ENCODE peak calls at places on chromosome 15, in six cellular contexts. S is NCI-H1105, I is mucosa of descending colon, N is upper lobe of right lung, B is NT2/D1, D is NCI-H1092 treated with DMSO at 0.1 percent for 48 hours. C is an unnamed sample.

GRCh38 chr15:68667800-68668625 is 89.2 kb downstream of the CORO2B start:
- DNase-seq in S (peak), B (no peak), D (no peak), I (no peak), N (peak), C (no peak)

GRCh38 chr15:93037341-93038063 is 51.5 kb downstream of the RGMA start:
- DNase-seq in S (no peak), I (peak), D (peak), N (peak), B (no peak), C (no peak)

GRCh38 chr15:89218531-89218930 is 2.8 kb downstream of the RLBP1 start:
- DNase-seq in I (no peak), N (no peak), S (no peak), B (no peak), D (no peak), C (no peak)

GRCh38 chr15:98727115-98728040 is 79.0 kb downstream of the IGF1R start:
- DNase-seq in N (peak), I (peak), B (peak), D (no peak), S (no peak), C (no peak)

GRCh38 chr15:65326109-65326508 is 21.6 kb downstream of the RNU5B-1 start:
- DNase-seq in I (no peak), N (no peak), D (peak), S (no peak), B (no peak), C (no peak)

GRCh38 chr15:70376031-70376928 is 278.6 kb upstream of the TLE3 start:
- DNase-seq in D (peak), B (no peak), I (no peak), N (peak), S (peak), C (no peak)

GRCh38 chr15:73564255-73564654 is 68.9 kb downstream of the NPTN start:
- DNase-seq in I (no peak), N (no peak), D (no peak), S (no peak), B (no peak), C (no peak)

GRCh38 chr15:42165081-42165480 is 8.6 kb upstream of the PLA2G4F start:
- DNase-seq in N (no peak), B (no peak), I (no peak), D (no peak), S (no peak), C (no peak)

GRCh38 chr15:43880406-43881184 is 53.8 kb downstream of the WDR76 start:
- DNase-seq in B (peak), S (no peak), I (no peak), D (no peak), N (no peak), C (no peak)

GRCh38 chr15:92391640-92392039 is 2.0 kb upstream of the ST8SIA2 start:
- DNase-seq in D (no peak), I (no peak), B (no peak), N (no peak), S (no peak), C (peak)

GRCh38 chr15:64023215-64023614 is 23.1 kb downstream of the DAPK2 start:
- DNase-seq in N (no peak), I (peak), D (no peak), B (no peak), S (no peak), C (no peak)

GRCh38 chr15:40506964-40507571 is 36.3 kb downstream of the CHST14 start:
- DNase-seq in N (peak), I (peak), D (peak), S (peak), B (peak), C (peak)

GRCh38 chr15:68332266-68332665 is 54.7 kb downstream of the FEM1B start:
- DNase-seq in S (no peak), N (peak), D (no peak), B (no peak), I (no peak), C (no peak)

GRCh38 chr15:26590673-26591072 is 182.2 kb downstream of the GABRB3 start:
- DNase-seq in D (no peak), S (no peak), N (no peak), I (no peak), B (no peak), C (no peak)

GRCh38 chr15:38842991-38843610 is 278.5 kb upstream of the RASGRP1 start:
- DNase-seq in B (no peak), N (no peak), S (no peak), I (no peak), D (no peak), C (no peak)

GRCh38 chr15:50064674-50065073 is 54.4 kb downstream of the ATP8B4 start:
- DNase-seq in I (no peak), S (no peak), D (no peak), N (no peak), B (no peak), C (no peak)

GRCh38 chr15:90101969-90102890 is at the start of gene IDH2:
- DNase-seq in B (peak), I (peak), S (peak), N (peak), D (peak), C (peak)

GRCh38 chr15:51625236-51625635 is 2.7 kb upstream of the DMXL2 start:
- DNase-seq in S (no peak), N (no peak), D (no peak), I (no peak), B (no peak), C (peak)

GRCh38 chr15:91469627-91470567 is 369.8 kb downstream of the SV2B start:
- DNase-seq in N (no peak), S (no peak), D (no peak), B (no peak), I (peak), C (no peak)

GRCh38 chr15:89664441-89664840 is 9.2 kb upstream of the KIF7 start:
- DNase-seq in N (no peak), S (no peak), I (no peak), B (no peak), D (no peak), C (no peak)

GRCh38 chr15:62783303-62783957 is 259.1 kb upstream of the TPM1 start:
- DNase-seq in D (no peak), B (no peak), I (no peak), N (no peak), S (no peak), C (no peak)

GRCh38 chr15:86919581-86919980 is 839.9 kb downstream of the AGBL1 start:
- DNase-seq in D (no peak), I (no peak), B (no peak), N (no peak), S (no peak), C (peak)

GRCh38 chr15:99967841-99968371 is 234.7 kb upstream of the LYSMD4 start:
- DNase-seq in B (no peak), D (peak), N (peak), S (peak), I (no peak), C (no peak)

GRCh38 chr15:92510163-92510882 is 116.6 kb downstream of the ST8SIA2 start:
- DNase-seq in N (no peak), D (no peak), B (peak), I (no peak), S (no peak), C (no peak)

GRCh38 chr15:75358771-75359536 is 9.5 kb downstream of the MAN2C1 start:
- DNase-seq in S (no peak), B (no peak), N (no peak), I (no peak), D (no peak), C (no peak)

GRCh38 chr15:101635944-101636727 is 16.0 kb downstream of the TM2D3 start:
- DNase-seq in B (no peak), N (no peak), S (no peak), I (no peak), D (no peak), C (no peak)

GRCh38 chr15:66882251-66883020 is 180.4 kb downstream of the SMAD6 start:
- DNase-seq in B (no peak), D (no peak), N (no peak), I (no peak), S (no peak), C (no peak)

GRCh38 chr15:70231484-70231883 is 133.8 kb upstream of the TLE3 start:
- DNase-seq in D (no peak), S (no peak), I (no peak), N (no peak), B (no peak), C (no peak)

GRCh38 chr15:42688301-42688700 is 48.6 kb downstream of the CDAN1 start:
- DNase-seq in D (no peak), I (no peak), B (no peak), N (no peak), S (no peak), C (no peak)

GRCh38 chr15:90082140-90082713 is 20.0 kb downstream of the IDH2 start:
- DNase-seq in D (no peak), N (no peak), B (no peak), I (no peak), S (no peak), C (no peak)

GRCh38 chr15:101710806-101711205 is 13.5 kb downstream of the TARS3 start:
- DNase-seq in B (peak), D (no peak), S (no peak), I (no peak), N (no peak), C (no peak)

GRCh38 chr15:52255935-52256334 is 39.7 kb downstream of the MYO5C start:
- DNase-seq in S (no peak), D (no peak), N (no peak), I (no peak), B (no peak), C (no peak)

GRCh38 chr15:90674476-90674875 is 42.7 kb upstream of the BLM start:
- DNase-seq in S (no peak), D (no peak), B (no peak), N (no peak), I (no peak), C (no peak)

GRCh38 chr15:83890584-83890983 is 236.7 kb downstream of the ADAMTSL3 start:
- DNase-seq in N (no peak), B (no peak), S (no peak), D (no peak), I (no peak), C (no peak)

C was measured in GM12865.